ENCODE peak calls at places on chromosomes 12 and 14, in nine cellular contexts. S is AG10803, O is cardiac fibroblast, B is WTC11, J is adrenal gland, I is HFF-Myc, D is tibial nerve, G is psoas muscle, F is AG04450. K is an unnamed sample.

GRCh38 chr12:98645572-98646067 is 530 bp downstream of the APAF1 start:
- DNase-seq in F (no peak), O (peak; percentile 20), I (no peak), J (peak; percentile 56), B (peak; percentile 21), G (no peak), D (no peak), S (no peak), K (no peak)

GRCh38 chr14:53967606-53968005 is 11.0 kb upstream of the BMP4 start:
- DNase-seq in I (no peak), G (no peak), J (no peak), D (no peak), F (no peak), B (no peak), O (no peak), S (no peak), K (no peak)

GRCh38 chr12:42686514-42687172 is 97.1 kb upstream of the PRICKLE1 start:
- DNase-seq in J (no peak), O (peak; percentile 55), G (no peak), D (no peak), B (no peak), S (no peak), I (no peak), F (no peak), K (no peak)

GRCh38 chr12:52895726-52896189 is 9.1 kb downstream of the KRT8 start:
- DNase-seq in J (no peak), I (no peak), G (no peak), D (no peak), S (no peak), O (no peak), F (no peak), B (no peak), K (no peak)

GRCh38 chr12:97912943-97913342 is 450.3 kb downstream of the RMST start:
- DNase-seq in G (peak; percentile 34), J (peak; percentile 62), B (no peak), I (no peak), D (peak; percentile 20), F (no peak), O (no peak), S (peak; percentile 14), K (no peak)

GRCh38 chr12:32603858-32604257 is 75.2 kb upstream of the DNM1L start:
- DNase-seq in S (peak; percentile 68), O (peak; percentile 84), D (no peak), J (no peak), F (no peak), B (no peak), G (no peak), I (peak; percentile 59), K (no peak)

GRCh38 chr12:14723763-14724162 is 27.4 kb upstream of the GUCY2C start:
- DNase-seq in D (no peak), B (peak; percentile 57), O (peak; percentile 78), S (peak; percentile 59), G (no peak), J (peak; percentile 87), F (peak; percentile 11), I (peak; percentile 22), K (no peak)

GRCh38 chr14:54251356-54251755 is 145.5 kb upstream of the CDKN3 start:
- DNase-seq in I (no peak), J (no peak), F (no peak), G (no peak), O (no peak), S (peak; percentile 37), B (no peak), D (no peak), K (no peak)

GRCh38 chr14:70808402-70809237 is 693 bp downstream of the MAP3K9 start:
- DNase-seq in J (peak; percentile 60), B (peak; percentile 65), F (no peak), I (no peak), D (no peak), G (peak; percentile 23), O (no peak), S (no peak), K (no peak)

GRCh38 chr12:103930787-103931536 is 752 bp downstream of the HSP90B1 start:
- DNase-seq in G (peak; percentile 35), F (no peak), S (peak; percentile 40), J (peak; percentile 88), B (peak; percentile 28), O (peak; percentile 39), I (no peak), D (no peak), K (no peak)

GRCh38 chr12:121520586-121521086 is 60.2 kb downstream of the KDM2B start:
- DNase-seq in D (no peak), I (no peak), B (no peak), F (no peak), O (no peak), S (no peak), G (no peak), J (no peak), K (no peak)

GRCh38 chr12:60148109-60148508 is 552.3 kb downstream of the SLC16A7 start:
- DNase-seq in G (no peak), B (no peak), O (peak; percentile 97), S (peak; percentile 92), F (peak; percentile 66), J (no peak), I (peak; percentile 76), D (no peak), K (no peak)

GRCh38 chr12:68581926-68582325 is 28.8 kb upstream of the RAP1B start:
- DNase-seq in B (no peak), I (no peak), S (no peak), J (no peak), O (no peak), G (no peak), D (no peak), F (no peak), K (no peak)

GRCh38 chr12:125878483-125878882 is 813.2 kb downstream of the AACS start:
- DNase-seq in D (no peak), F (no peak), G (no peak), B (no peak), O (no peak), S (no peak), J (no peak), I (no peak), K (no peak)

GRCh38 chr12:116539905-116540482 is 19.2 kb upstream of the MAP1LC3B2 start:
- DNase-seq in B (peak; percentile 48), D (no peak), G (no peak), S (peak; percentile 84), I (no peak), F (peak; percentile 53), J (peak; percentile 83), O (peak; percentile 24), K (peak; percentile 38)

GRCh38 chr14:70652871-70653270 is 11.2 kb downstream of the TTC9 start:
- DNase-seq in B (no peak), I (peak; percentile 44), G (no peak), D (no peak), F (no peak), J (no peak), O (no peak), S (no peak), K (no peak)

DNA sequence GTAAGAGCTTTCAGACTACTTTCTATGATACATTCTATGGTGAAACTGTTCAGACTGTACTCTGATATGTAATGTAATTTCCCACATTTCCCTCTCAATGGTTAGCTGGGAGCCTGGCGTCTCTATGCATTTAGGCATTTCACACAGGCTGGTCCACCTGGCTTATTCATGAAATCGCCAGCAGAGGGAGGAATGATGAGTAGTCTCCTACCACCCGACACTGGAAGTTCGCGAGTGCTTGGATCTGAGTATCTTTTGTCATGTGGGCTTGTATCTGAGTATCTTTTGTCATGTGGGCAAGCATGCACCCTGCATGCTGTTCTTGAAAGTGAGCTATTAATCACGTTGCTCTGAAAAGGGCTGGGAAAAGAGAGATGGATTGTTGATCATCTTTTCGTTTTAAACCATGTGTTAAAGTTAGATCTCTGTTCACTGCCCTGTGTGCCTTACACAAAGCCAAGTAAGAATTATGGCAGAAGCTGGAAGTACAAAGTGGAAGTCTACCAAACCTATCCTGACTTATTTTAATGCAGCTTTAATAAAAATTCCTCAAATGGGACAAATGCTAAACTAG is 235.0 kb downstream of the ATP23 start:
- DNase-seq in F (no peak), S (peak; percentile 39), B (peak; percentile 77), I (peak; percentile 14), G (no peak), D (no peak), J (no peak), O (peak; percentile 31), K (no peak)
- TF ChIP-seq CTCF in F (peak; percentile 44), S (peak; percentile 67), B (peak; percentile 47), I (peak; percentile 59), G (peak; percentile 31), D (no peak), J (peak; percentile 19), O (peak; percentile 36), K (peak; percentile 61)

DNA sequence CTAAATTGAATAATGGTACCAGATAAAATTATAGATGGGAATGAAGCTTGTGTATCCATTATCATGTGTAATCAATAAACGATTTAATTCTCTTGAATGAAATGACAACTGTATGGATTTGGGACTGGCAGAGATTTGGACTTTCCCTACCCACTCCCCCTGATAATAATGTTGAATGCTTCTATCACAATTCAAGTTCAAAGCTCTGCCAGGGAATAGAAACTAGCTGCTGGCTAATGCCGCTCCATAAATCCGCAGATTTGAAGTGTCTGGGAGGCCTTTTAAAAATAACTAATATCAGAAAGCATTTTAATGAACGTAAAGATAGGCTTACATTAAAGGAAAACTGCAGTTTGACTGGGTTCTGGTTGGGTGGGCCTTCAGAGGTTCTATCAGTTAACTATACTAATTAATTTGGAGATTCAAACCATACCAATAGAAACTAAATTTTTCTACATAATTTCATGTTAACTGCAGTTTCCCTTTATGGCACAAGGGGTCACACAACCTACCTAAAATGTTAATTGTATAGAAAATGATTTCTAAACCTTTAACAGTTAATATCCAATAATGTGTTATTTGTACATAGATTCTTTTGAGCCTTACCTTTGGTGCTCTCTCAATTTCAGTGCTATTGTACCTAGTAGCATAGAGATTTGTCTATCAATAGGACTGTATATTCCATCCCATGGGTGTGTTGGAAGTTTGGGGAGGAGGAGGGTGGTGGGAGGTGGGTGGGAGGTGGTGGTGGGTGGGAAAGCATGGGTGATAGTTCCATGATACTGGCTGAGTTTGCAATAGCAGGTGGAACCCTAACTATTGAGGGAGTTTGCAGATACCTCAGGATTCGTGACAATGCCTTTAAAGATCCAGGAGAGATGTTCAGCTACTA is 4.9 kb downstream of the HNRNPA1 start:
- DNase-seq in S (no peak), O (peak; percentile 24), J (no peak), I (no peak), F (no peak), B (no peak), G (no peak), D (no peak), K (no peak)
- TF ChIP-seq CTCF in S (peak; percentile 54), O (peak; percentile 39), J (no peak), I (no peak), F (peak; percentile 46), B (no peak), G (peak; percentile 29), D (no peak), K (no peak)

GRCh38 chr12:92928962-92929915 is at the start of gene EEA1:
- DNase-seq in F (peak; percentile 80), S (peak; percentile 96), B (peak; percentile 95), G (peak; percentile 98), I (peak; percentile 83), J (peak; percentile 98), D (peak; percentile 94), O (peak; percentile 95), K (peak; percentile 58)
- TF ChIP-seq CTCF in F (no peak), S (no peak), B (no peak), G (peak; percentile 15), I (no peak), J (peak; percentile 16), D (peak; percentile 62), O (no peak), K (no peak)

DNA sequence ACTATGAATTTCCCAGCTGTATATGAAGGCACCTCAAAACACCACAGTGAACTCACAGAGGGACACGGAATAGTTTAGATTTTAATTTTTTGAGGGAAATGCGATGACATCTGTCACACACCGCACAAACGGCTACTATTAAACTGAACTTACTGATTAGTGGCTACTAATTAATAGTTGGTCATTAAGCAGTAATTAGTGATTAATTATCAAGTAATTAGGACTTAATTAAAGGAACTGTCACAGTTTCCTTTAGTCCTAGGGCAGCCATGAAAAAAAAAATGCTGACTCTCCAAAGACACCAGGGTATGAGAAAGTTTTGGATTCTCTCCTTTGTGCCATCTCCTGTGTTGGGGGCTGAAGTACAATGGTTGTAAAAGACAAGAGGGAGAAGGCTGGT is 2.9 kb downstream of the OAS1 start:
- DNase-seq in B (no peak), G (no peak), J (no peak), I (no peak), F (no peak), O (no peak), D (no peak), S (no peak), K (no peak)
- TF ChIP-seq CTCF in B (no peak), G (no peak), J (no peak), I (no peak), F (no peak), O (no peak), D (no peak), S (no peak), K (no peak)

K was measured in D721Med.